ENCODE peak calls at places on chromosomes 1 and 21, in five cellular contexts. One of them, this sample, is unnamed.
A peak's percentile ranks its signal among the peaks of the same experiment; 100 is the strongest.

GRCh38 chr21:34938079-34938764 is 110.9 kb downstream of the RUNX1 start:
- DNase-seq in stomach: no peak
- DNase-seq in progenitor cell of endocrine pancreas: no peak
- DNase-seq in NT2/D1: no peak
- DNase-seq in NCI-H1105 treated with DMSO at 0.1 percent for 48 hours: no peak
- DNase-seq in this sample: no peak

GRCh38 chr1:166627583-166627982 is 211.7 kb upstream of the POGK start:
- DNase-seq in NT2/D1: no peak
- DNase-seq in NCI-H1105 treated with DMSO at 0.1 percent for 48 hours: no peak
- DNase-seq in stomach: no peak
- DNase-seq in progenitor cell of endocrine pancreas: no peak
- DNase-seq in this sample: no peak

GRCh38 chr1:183043872-183044859 is 20.9 kb downstream of the LAMC1 start:
- DNase-seq in NCI-H1105 treated with DMSO at 0.1 percent for 48 hours: no peak
- DNase-seq in stomach: no peak
- DNase-seq in NT2/D1: no peak
- DNase-seq in progenitor cell of endocrine pancreas: no peak
- DNase-seq in this sample: no peak

GRCh38 chr1:77605246-77606026 is 77.0 kb downstream of the ZZZ3 start:
- DNase-seq in stomach: peak; percentile 72
- DNase-seq in NCI-H1105 treated with DMSO at 0.1 percent for 48 hours: peak; percentile 38
- DNase-seq in progenitor cell of endocrine pancreas: no peak
- DNase-seq in NT2/D1: no peak
- DNase-seq in this sample: no peak

GRCh38 chr21:42057861-42058437 is 13.2 kb upstream of the UMODL1 start:
- DNase-seq in progenitor cell of endocrine pancreas: no peak
- DNase-seq in NT2/D1: no peak
- DNase-seq in NCI-H1105 treated with DMSO at 0.1 percent for 48 hours: no peak
- DNase-seq in stomach: no peak
- DNase-seq in this sample: no peak

GRCh38 chr1:87329756-87330200 is 1.1 kb downstream of the LMO4 start:
- DNase-seq in stomach: no peak
- DNase-seq in NCI-H1105 treated with DMSO at 0.1 percent for 48 hours: peak; percentile 46
- DNase-seq in NT2/D1: no peak
- DNase-seq in progenitor cell of endocrine pancreas: no peak
- DNase-seq in this sample: no peak

GRCh38 chr1:65330822-65331221 is 21.5 kb downstream of the DNAJC6 start:
- DNase-seq in NT2/D1: no peak
- DNase-seq in progenitor cell of endocrine pancreas: no peak
- DNase-seq in stomach: no peak
- DNase-seq in NCI-H1105 treated with DMSO at 0.1 percent for 48 hours: no peak
- DNase-seq in this sample: no peak

GRCh38 chr21:39313042-39313456 is 383 bp downstream of the BRWD1 start:
- DNase-seq in NCI-H1105 treated with DMSO at 0.1 percent for 48 hours: peak; percentile 31
- DNase-seq in progenitor cell of endocrine pancreas: peak; percentile 32
- DNase-seq in NT2/D1: peak; percentile 27
- DNase-seq in stomach: peak; percentile 35
- DNase-seq in this sample: no peak

GRCh38 chr1:201750934-201751333 is 78.0 kb upstream of the IPO9 start:
- DNase-seq in progenitor cell of endocrine pancreas: no peak
- DNase-seq in stomach: no peak
- DNase-seq in NCI-H1105 treated with DMSO at 0.1 percent for 48 hours: no peak
- DNase-seq in NT2/D1: no peak
- DNase-seq in this sample: no peak

GRCh38 chr1:20486457-20487235 is 636 bp upstream of the CAMK2N1 start:
- DNase-seq in stomach: peak; percentile 53
- DNase-seq in progenitor cell of endocrine pancreas: peak; percentile 85
- DNase-seq in NCI-H1105 treated with DMSO at 0.1 percent for 48 hours: peak; percentile 92
- DNase-seq in NT2/D1: no peak
- DNase-seq in this sample: peak; percentile 50